ENCODE peak calls at places on chromosomes 1 and 21, in four cellular contexts. One of them, this sample, is unnamed. For H3K4me1, the result is how much of the 10 kb centered on the place peaks cover.

GRCh38 chr21:42108554-42108885 is 37.4 kb downstream of the UMODL1 start:
- DNase-seq in CD4-positive, alpha-beta memory T cell: no peak
- DNase-seq in Caco-2: no peak
- DNase-seq in naive thymus-derived CD4-positive, alpha-beta T cell: no peak
- DNase-seq in this sample: no peak

GRCh38 chr1:186977266-186977957 is 148.7 kb downstream of the PLA2G4A start:
- DNase-seq in CD4-positive, alpha-beta memory T cell: no peak
- DNase-seq in Caco-2: no peak
- DNase-seq in naive thymus-derived CD4-positive, alpha-beta T cell: no peak
- DNase-seq in this sample: no peak

GRCh38 chr1:50978144-50978851 is 8.3 kb downstream of the CDKN2C start:
- DNase-seq in CD4-positive, alpha-beta memory T cell: no peak
- DNase-seq in Caco-2: peak
- DNase-seq in naive thymus-derived CD4-positive, alpha-beta T cell: peak
- DNase-seq in this sample: peak

GRCh38 chr1:112808861-112809684 is 93.9 kb upstream of the PPM1J start:
- DNase-seq in CD4-positive, alpha-beta memory T cell: peak
- DNase-seq in Caco-2: peak
- DNase-seq in naive thymus-derived CD4-positive, alpha-beta T cell: peak
- DNase-seq in this sample: peak

GRCh38 chr21:39125752-39126485 is 57.3 kb downstream of the PSMG1 start:
- DNase-seq in CD4-positive, alpha-beta memory T cell: no peak
- DNase-seq in Caco-2: peak
- DNase-seq in naive thymus-derived CD4-positive, alpha-beta T cell: no peak
- DNase-seq in this sample: peak

GRCh38 chr21:35575280-35575915 is 484.9 kb downstream of the SETD4 start:
- DNase-seq in CD4-positive, alpha-beta memory T cell: no peak
- DNase-seq in Caco-2: no peak
- DNase-seq in naive thymus-derived CD4-positive, alpha-beta T cell: no peak
- DNase-seq in this sample: no peak

GRCh38 chr1:25875154-25875855 is at the start of gene PAQR7:
- DNase-seq in CD4-positive, alpha-beta memory T cell: peak
- DNase-seq in Caco-2: peak
- DNase-seq in naive thymus-derived CD4-positive, alpha-beta T cell: peak
- DNase-seq in this sample: peak

GRCh38 chr1:17671314-17671705 is 83.8 kb upstream of the ACTL8 start:
- DNase-seq in CD4-positive, alpha-beta memory T cell: no peak
- DNase-seq in Caco-2: no peak
- DNase-seq in naive thymus-derived CD4-positive, alpha-beta T cell: no peak
- DNase-seq in this sample: no peak

GRCh38 chr1:37761416-37762095 is 3.4 kb downstream of the EPHA10 start:
- DNase-seq in CD4-positive, alpha-beta memory T cell: no peak
- DNase-seq in Caco-2: no peak
- DNase-seq in naive thymus-derived CD4-positive, alpha-beta T cell: no peak
- DNase-seq in this sample: no peak

GRCh38 chr1:230750986-230751625 is 3.9 kb downstream of the CAPN9 start:
- DNase-seq in CD4-positive, alpha-beta memory T cell: no peak
- DNase-seq in Caco-2: no peak
- DNase-seq in naive thymus-derived CD4-positive, alpha-beta T cell: no peak
- DNase-seq in this sample: no peak
- H3K4me1 ChIP-seq in CD4-positive, alpha-beta memory T cell: under half
- H3K4me1 ChIP-seq in Caco-2: half or more
- H3K4me1 ChIP-seq in naive thymus-derived CD4-positive, alpha-beta T cell: under half
- H3K4me1 ChIP-seq in this sample: under half

DNA sequence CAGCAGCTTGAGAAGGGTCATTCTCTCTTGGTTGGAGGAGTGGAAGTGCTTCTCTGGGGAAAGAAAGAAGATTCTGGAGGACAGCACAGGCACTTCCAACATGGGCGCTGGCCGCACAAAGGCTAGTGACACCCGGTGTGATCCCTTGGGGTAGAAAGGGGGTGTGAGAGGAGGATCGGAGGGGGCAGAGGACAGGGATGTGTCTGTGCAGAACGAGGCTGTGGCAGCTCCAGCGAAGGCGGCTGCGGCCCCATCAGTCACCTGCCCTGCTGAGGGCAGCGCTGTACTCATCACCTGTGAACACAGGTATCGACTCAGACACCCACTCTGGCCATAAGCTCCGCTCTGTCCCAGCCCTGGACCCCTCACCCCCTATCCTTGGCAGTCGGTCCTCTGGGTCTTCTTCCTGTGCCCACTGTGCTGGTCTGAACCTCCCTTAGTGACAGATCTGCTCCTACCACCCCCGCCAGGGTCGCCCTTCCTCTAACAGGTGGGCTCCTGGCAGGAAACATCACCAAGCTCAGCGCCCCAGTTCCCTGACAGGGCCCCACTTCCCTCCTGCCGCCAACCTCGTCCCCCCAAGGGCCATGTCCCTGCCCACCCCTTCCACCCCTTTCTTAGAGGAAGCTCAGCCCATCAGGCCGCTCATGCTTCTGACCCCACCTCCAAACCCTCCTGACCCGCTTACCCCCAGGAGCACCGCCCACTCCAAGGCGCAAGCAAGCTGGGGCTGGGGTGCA is 20.1 kb downstream of the TP73 start:
- DNase-seq in CD4-positive, alpha-beta memory T cell: no peak
- DNase-seq in Caco-2: no peak
- DNase-seq in naive thymus-derived CD4-positive, alpha-beta T cell: no peak
- DNase-seq in this sample: no peak
- H3K4me3 ChIP-seq in CD4-positive, alpha-beta memory T cell: no peak
- H3K4me3 ChIP-seq in Caco-2: no peak
- H3K4me3 ChIP-seq in naive thymus-derived CD4-positive, alpha-beta T cell: no peak
- H3K4me3 ChIP-seq in this sample: no peak

DNA sequence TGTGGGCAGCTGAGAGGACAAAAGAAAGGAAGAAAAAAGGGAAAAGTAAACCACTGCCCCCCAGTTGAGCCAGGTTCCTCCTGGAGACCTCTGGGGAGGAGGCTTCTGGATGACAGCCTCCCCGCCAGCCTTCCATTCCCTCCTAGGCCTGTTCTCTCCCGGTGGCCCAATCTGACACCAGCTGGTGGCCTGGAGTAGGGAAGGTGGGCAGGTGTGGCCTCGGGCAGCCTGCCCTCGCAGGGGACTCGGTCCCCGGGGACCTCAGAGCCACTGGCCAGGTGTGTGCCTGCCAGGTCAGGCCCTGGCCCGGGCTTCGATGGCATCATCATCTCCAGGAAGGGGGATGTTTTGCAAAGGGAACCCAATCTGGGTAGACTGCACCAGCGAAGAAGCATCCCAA is 159.0 kb downstream of the CASZ1 start:
- DNase-seq in CD4-positive, alpha-beta memory T cell: no peak
- DNase-seq in Caco-2: no peak
- DNase-seq in naive thymus-derived CD4-positive, alpha-beta T cell: no peak
- DNase-seq in this sample: no peak
- H3K4me1 ChIP-seq in CD4-positive, alpha-beta memory T cell: under half
- H3K4me1 ChIP-seq in Caco-2: under half
- H3K4me1 ChIP-seq in naive thymus-derived CD4-positive, alpha-beta T cell: under half
- H3K4me1 ChIP-seq in this sample: under half

GRCh38 chr1:63758805-63759204 is 15.0 kb upstream of the ROR1 start:
- DNase-seq in CD4-positive, alpha-beta memory T cell: no peak
- DNase-seq in Caco-2: no peak
- DNase-seq in naive thymus-derived CD4-positive, alpha-beta T cell: no peak
- DNase-seq in this sample: no peak
- H3K4me3 ChIP-seq in CD4-positive, alpha-beta memory T cell: no peak
- H3K4me3 ChIP-seq in Caco-2: no peak
- H3K4me3 ChIP-seq in naive thymus-derived CD4-positive, alpha-beta T cell: no peak
- H3K4me3 ChIP-seq in this sample: no peak

GRCh38 chr1:30023300-30024022 is 699.9 kb downstream of the MATN1 start:
- DNase-seq in CD4-positive, alpha-beta memory T cell: no peak
- DNase-seq in Caco-2: no peak
- DNase-seq in naive thymus-derived CD4-positive, alpha-beta T cell: no peak
- DNase-seq in this sample: no peak
- H3K4me1 ChIP-seq in CD4-positive, alpha-beta memory T cell: under half
- H3K4me1 ChIP-seq in Caco-2: under half
- H3K4me1 ChIP-seq in naive thymus-derived CD4-positive, alpha-beta T cell: under half
- H3K4me1 ChIP-seq in this sample: under half